ENCODE peak calls at places on chromosome 21, in four cellular contexts. Q is HepG2, B is GM12878, W is H1. R is an unnamed sample.

GRCh38 chr21:18549214-18549905 is 145.8 kb upstream of the TMPRSS15 start:
- DNase-seq in Q (no peak), W (no peak), B (no peak), R (no peak)

GRCh38 chr21:26169061-26169610 is 1.4 kb downstream of the APP start:
- DNase-seq in B (peak; percentile 24), W (no peak), Q (peak; percentile 41), R (peak; percentile 69)

GRCh38 chr21:17185685-17186084 is 327.2 kb upstream of the CXADR start:
- DNase-seq in Q (no peak), W (no peak), B (no peak), R (no peak)

GRCh38 chr21:17613242-17613676 is 558 bp upstream of the BTG3 start:
- DNase-seq in Q (no peak), W (no peak), B (no peak), R (peak; percentile 11)

GRCh38 chr21:20523191-20523590 is 475.0 kb upstream of the NCAM2 start:
- DNase-seq in B (no peak), W (no peak), Q (no peak), R (no peak)

GRCh38 chr21:32370971-32371766 is 21.6 kb downstream of the URB1 start:
- DNase-seq in Q (no peak), W (no peak), B (no peak), R (no peak)

GRCh38 chr21:32392299-32392879 is 423 bp downstream of the URB1 start:
- DNase-seq in B (no peak), Q (no peak), W (no peak), R (no peak)

GRCh38 chr21:31176080-31176551 is 137.8 kb upstream of the KRTAP19-8 start:
- DNase-seq in Q (no peak), B (no peak), W (no peak), R (no peak)

GRCh38 chr21:32322103-32322502 is 23.4 kb downstream of the MRAP start:
- DNase-seq in Q (no peak), B (no peak), W (no peak), R (no peak)

GRCh38 chr21:26806734-26807372 is 38.4 kb downstream of the ADAMTS1 start:
- DNase-seq in Q (no peak), W (no peak), B (no peak), R (no peak)

GRCh38 chr21:31317688-31318087 is 26.4 kb downstream of the TIAM1 start:
- DNase-seq in Q (no peak), B (no peak), W (no peak), R (no peak)

GRCh38 chr21:39183272-39184049 is at the start of gene PSMG1:
- DNase-seq in W (peak; percentile 77), B (peak; percentile 77), Q (peak; percentile 88), R (peak; percentile 93)

GRCh38 chr21:43322311-43322710 is 104.6 kb downstream of the SIK1 start:
- DNase-seq in W (no peak), Q (no peak), B (no peak), R (no peak)

GRCh38 chr21:44365251-44365966 is 12.0 kb downstream of the TRPM2 start:
- DNase-seq in Q (no peak), W (no peak), B (no peak), R (no peak)

GRCh38 chr21:15365751-15366392 is 301.1 kb upstream of the NRIP1 start:
- DNase-seq in W (no peak), B (no peak), Q (peak; percentile 13), R (no peak)

GRCh38 chr21:39681845-39682244 is 63.1 kb upstream of the IGSF5 start:
- DNase-seq in Q (no peak), W (no peak), B (no peak), R (peak; percentile 33)

GRCh38 chr21:27703806-27704205 is 736.9 kb upstream of the ADAMTS5 start:
- DNase-seq in B (no peak), Q (no peak), W (no peak), R (no peak)

GRCh38 chr21:14687277-14687642 is 141.1 kb upstream of the SAMSN1 start:
- DNase-seq in W (no peak), B (peak; percentile 71), Q (no peak), R (no peak)

GRCh38 chr21:21631961-21632360 is 633.8 kb downstream of the NCAM2 start:
- DNase-seq in B (no peak), W (no peak), Q (no peak), R (no peak)

GRCh38 chr21:25420831-25421230 is 186.4 kb downstream of the MRPL39 start:
- DNase-seq in B (no peak), Q (no peak), W (no peak), R (no peak)

GRCh38 chr21:31098576-31099005 is 60.3 kb upstream of the KRTAP19-8 start:
- DNase-seq in W (peak; percentile 36), B (no peak), Q (peak; percentile 18), R (peak; percentile 44)

GRCh38 chr21:38148046-38148445 is 108.7 kb upstream of the KCNJ15 start:
- DNase-seq in Q (no peak), B (no peak), W (no peak), R (peak; percentile 14)

GRCh38 chr21:38645282-38645681 is 147.0 kb upstream of the ERG start:
- DNase-seq in B (no peak), Q (no peak), W (no peak), R (no peak)

GRCh38 chr21:14530574-14530973 is 15.5 kb downstream of the SAMSN1 start:
- DNase-seq in Q (no peak), W (no peak), B (no peak), R (no peak)

GRCh38 chr21:26366781-26367180 is 196.2 kb upstream of the APP start:
- DNase-seq in Q (no peak), B (no peak), W (no peak), R (no peak)

GRCh38 chr21:33127154-33127893 is 57.4 kb downstream of the OLIG1 start:
- DNase-seq in B (peak; percentile 19), W (no peak), Q (peak; percentile 56), R (peak; percentile 59)

GRCh38 chr21:15754640-15755039 is 24.9 kb downstream of the USP25 start:
- DNase-seq in Q (peak; percentile 73), B (no peak), W (no peak), R (peak; percentile 69)

GRCh38 chr21:43864313-43864805 is 664 bp upstream of the AGPAT3 start:
- DNase-seq in Q (no peak), W (no peak), B (no peak), R (peak; percentile 48)

GRCh38 chr21:16532841-16533240 is 803.1 kb downstream of the USP25 start:
- DNase-seq in Q (no peak), W (no peak), B (no peak), R (no peak)

GRCh38 chr21:43734830-43735229 is 15.9 kb downstream of the PDXK start:
- DNase-seq in Q (no peak), B (no peak), W (no peak), R (no peak)

GRCh38 chr21:43754948-43755781 is 20.9 kb downstream of the CSTB start:
- DNase-seq in B (no peak), W (no peak), Q (no peak), R (no peak)

GRCh38 chr21:39874759-39875158 is 7.5 kb downstream of the PCP4 start:
- DNase-seq in Q (no peak), W (no peak), B (no peak), R (no peak)

GRCh38 chr21:39900491-39900890 is 33.3 kb downstream of the PCP4 start:
- DNase-seq in W (no peak), B (no peak), Q (no peak), R (no peak)

GRCh38 chr21:25939396-25939761 is 204.6 kb downstream of the GABPA start:
- DNase-seq in B (no peak), W (no peak), Q (no peak), R (no peak)

GRCh38 chr21:31509108-31510017 is 150.1 kb upstream of the SOD1 start:
- DNase-seq in Q (peak; percentile 18), B (peak; percentile 41), W (no peak), R (peak; percentile 56)

GRCh38 chr21:43207868-43208267 is 39.1 kb downstream of the CRYAA start:
- DNase-seq in W (no peak), Q (no peak), B (no peak), R (no peak)

GRCh38 chr21:46634966-46635323 is 529 bp upstream of the PRMT2 start:
- DNase-seq in B (peak; percentile 16), W (peak; percentile 53), Q (peak; percentile 70), R (peak; percentile 79)
- TF ChIP-seq RFX5 in B (no peak), W (no peak), Q (no peak), R (no peak)

GRCh38 chr21:37032877-37033471 is 26.5 kb downstream of the RIPPLY3 start:
- DNase-seq in B (no peak), W (no peak), Q (no peak), R (peak; percentile 30)

GRCh38 chr21:37032293-37032692 is 25.8 kb downstream of the RIPPLY3 start:
- DNase-seq in Q (no peak), W (no peak), B (no peak), R (no peak)

GRCh38 chr21:37030864-37031263 is 24.4 kb downstream of the RIPPLY3 start:
- DNase-seq in W (no peak), Q (no peak), B (no peak), R (no peak)

DNA sequence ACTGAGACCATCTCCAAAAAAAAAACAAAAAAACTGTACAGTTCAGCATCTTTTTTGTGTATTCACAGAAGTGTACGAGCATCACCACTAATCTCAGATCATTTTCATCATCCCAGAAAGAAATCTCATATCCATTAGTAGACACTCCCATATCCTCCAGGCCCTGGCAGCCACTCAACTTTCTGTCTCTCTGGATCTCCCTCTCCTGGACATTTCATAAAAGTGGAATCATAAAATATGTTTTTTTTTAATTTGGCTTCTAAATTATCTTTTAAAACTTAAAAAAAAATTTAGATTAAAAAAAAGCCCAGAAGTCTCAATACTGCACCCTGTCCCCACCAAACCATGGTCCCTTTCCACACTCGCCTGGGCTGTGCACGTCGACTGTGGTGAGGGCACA is 22.1 kb downstream of the RIPPLY3 start:
- DNase-seq in W (no peak), Q (no peak), B (no peak), R (no peak)
- TF ChIP-seq RFX5 in W (no peak), Q (no peak), B (no peak), R (no peak)

DNA sequence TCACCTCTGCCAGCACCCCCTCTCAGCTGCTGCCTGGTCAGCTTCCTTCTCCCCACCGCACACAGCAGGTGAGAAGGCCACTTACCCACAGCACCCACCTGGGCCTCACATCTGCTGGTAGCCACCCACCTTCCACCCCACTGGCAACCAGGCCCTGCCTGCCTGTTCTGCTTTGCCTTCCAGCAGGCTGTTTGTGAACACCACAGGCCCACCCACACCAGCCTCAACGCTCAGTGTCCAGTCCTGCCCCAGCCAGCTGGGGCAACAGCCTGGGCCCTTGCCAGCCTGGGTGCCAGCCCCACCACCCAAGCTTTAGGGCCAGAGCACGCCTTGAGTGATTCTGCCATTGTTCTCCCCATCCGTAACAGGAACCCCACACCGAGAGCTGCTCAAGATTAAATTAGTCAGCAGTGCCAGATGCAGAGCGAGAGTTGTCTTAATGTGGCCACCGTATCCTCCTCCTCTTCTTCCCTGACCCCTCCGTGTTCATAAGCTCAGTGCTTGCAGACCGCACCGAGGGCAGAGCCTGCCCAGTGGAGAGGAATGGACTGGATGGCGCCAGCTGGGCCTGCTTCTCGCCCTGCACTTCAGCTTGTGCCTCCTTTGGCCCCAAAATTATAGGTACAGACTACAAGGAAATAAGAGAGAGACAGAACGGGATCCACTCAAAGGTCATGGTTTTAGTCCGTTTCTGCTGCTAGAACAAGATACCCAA is 120.3 kb upstream of the COL6A1 start:
- DNase-seq in W (no peak), Q (no peak), B (no peak), R (no peak)
- TF ChIP-seq RFX5 in W (no peak), Q (no peak), B (no peak), R (no peak)

GRCh38 chr21:34639882-34640788 is 25.2 kb upstream of the RCAN1 start:
- DNase-seq in Q (no peak), W (no peak), B (peak; percentile 66), R (no peak)
- TF ChIP-seq RFX5 in Q (no peak), W (no peak), B (no peak), R (no peak)

GRCh38 chr21:29342394-29342957 is 43.8 kb downstream of the BACH1 start:
- DNase-seq in W (no peak), B (peak; percentile 32), Q (no peak), R (peak; percentile 2)
- TF ChIP-seq RFX5 in W (no peak), B (no peak), Q (no peak), R (no peak)